ENCODE peak calls at places on chromosomes 16 and 17, in six cellular contexts. G is ascending aorta, I is Calu3, R is stomach, L is upper lobe of right lung, H is A549. Z is an unnamed sample.

GRCh38 chr17:28497931-28498330 is 8.2 kb upstream of the FOXN1 start:
- DNase-seq in G (no peak), I (peak; percentile 94), H (no peak), R (peak; percentile 77), L (no peak), Z (no peak)

GRCh38 chr16:29983420-29984136 is 9.9 kb downstream of the TAOK2 start:
- DNase-seq in H (no peak), I (no peak), R (no peak), G (no peak), L (no peak), Z (no peak)

GRCh38 chr17:9917131-9917530 is 12.1 kb upstream of the RCVRN start:
- DNase-seq in R (no peak), G (no peak), I (no peak), L (no peak), H (no peak), Z (no peak)

GRCh38 chr16:19415461-19415860 is 2.2 kb upstream of the TMC5 start:
- DNase-seq in H (no peak), R (peak; percentile 73), L (no peak), I (no peak), G (no peak), Z (no peak)

GRCh38 chr16:30585022-30585399 is 486 bp downstream of the ZNF785 start:
- DNase-seq in I (no peak), G (no peak), R (no peak), H (no peak), L (no peak), Z (no peak)

GRCh38 chr16:20114356-20114755 is 40.7 kb upstream of the GPR139 start:
- DNase-seq in I (peak; percentile 63), R (no peak), H (peak; percentile 62), L (no peak), G (no peak), Z (no peak)

GRCh38 chr17:19346351-19347255 is 15.9 kb downstream of the B9D1 start:
- DNase-seq in R (peak; percentile 61), G (peak; percentile 94), L (peak; percentile 47), H (peak; percentile 94), I (no peak), Z (no peak)

GRCh38 chr17:82018152-82019041 is 4.3 kb downstream of the CENPX start:
- DNase-seq in G (no peak), R (peak; percentile 70), H (no peak), I (no peak), L (no peak), Z (no peak)

GRCh38 chr17:35742896-35743477 is 10.1 kb downstream of the GAS2L2 start:
- DNase-seq in I (no peak), L (peak; percentile 45), R (no peak), G (no peak), H (no peak), Z (no peak)

DNA sequence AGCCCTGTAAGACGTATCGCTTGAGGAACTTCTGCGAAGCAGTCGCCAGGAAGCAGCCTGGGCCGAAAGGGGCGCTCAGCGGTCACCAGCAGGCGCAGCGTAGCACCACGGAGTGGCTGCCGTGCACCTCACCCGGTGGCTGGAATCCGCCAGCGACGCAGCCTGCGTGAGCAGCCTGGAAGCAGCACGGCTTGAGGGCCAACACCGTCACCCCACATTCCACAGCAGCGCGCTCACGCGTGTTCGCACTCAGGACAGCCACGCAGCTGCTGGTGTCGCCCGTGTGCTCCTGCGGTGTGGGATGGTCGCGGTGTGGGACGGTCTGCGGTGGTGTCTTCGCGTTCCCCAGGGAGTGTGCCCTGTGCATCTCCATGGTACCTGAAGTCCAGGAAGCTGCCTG is 9.6 kb downstream of the UBE2I start:
- DNase-seq in I (no peak), L (no peak), H (no peak), R (no peak), G (no peak), Z (no peak)
- TF ChIP-seq CTCF in I (no peak), L (no peak), H (no peak), R (no peak), G (no peak), Z (no peak)

GRCh38 chr16:63720848-63721247 is 1401.0 kb downstream of the CDH11 start:
- DNase-seq in L (no peak), H (no peak), I (no peak), G (no peak), R (no peak), Z (no peak)
- TF ChIP-seq CTCF in L (no peak), H (no peak), I (no peak), G (no peak), R (no peak), Z (no peak)

GRCh38 chr17:45284176-45285140 is 22.6 kb upstream of the SPATA32 start:
- DNase-seq in L (peak; percentile 70), R (peak; percentile 68), H (no peak), G (no peak), I (peak; percentile 56), Z (no peak)
- TF ChIP-seq CTCF in L (peak; percentile 26), R (no peak), H (peak; percentile 44), G (no peak), I (peak; percentile 41), Z (no peak)

DNA sequence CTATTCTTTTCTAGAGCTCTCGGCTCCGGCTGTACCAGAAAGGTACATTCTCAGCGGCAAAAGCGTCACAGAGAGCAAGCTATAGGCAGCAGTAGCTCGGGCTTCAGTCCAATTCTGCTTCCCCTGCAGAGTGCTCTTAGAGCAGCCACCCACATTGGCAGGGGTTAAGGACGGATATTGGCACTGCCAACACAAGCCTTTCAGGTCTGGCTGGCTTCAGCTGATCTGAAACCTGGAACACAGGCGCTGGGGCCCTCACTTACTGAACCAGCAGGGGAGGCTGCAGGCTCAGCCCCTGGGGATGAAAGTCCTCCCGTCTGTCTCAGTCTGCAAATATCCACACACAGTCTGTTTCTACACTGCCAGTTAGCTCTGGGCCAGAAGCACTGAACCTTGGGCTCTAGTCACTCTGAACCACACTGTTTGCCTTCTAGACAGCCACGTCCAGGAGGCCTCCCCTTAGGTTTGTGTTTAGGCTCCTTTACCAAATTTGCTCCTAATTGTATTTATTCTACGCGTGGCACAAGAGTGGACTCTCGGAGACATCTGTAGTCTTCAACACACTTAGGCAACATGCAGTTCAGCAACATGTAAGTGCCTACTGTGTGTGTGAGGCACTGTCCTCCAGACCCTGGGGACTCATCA is 40.1 kb downstream of the HIC1 start:
- DNase-seq in H (no peak), R (peak; percentile 88), G (peak; percentile 83), I (no peak), L (peak; percentile 84), Z (no peak)
- TF ChIP-seq CTCF in H (no peak), R (peak; percentile 57), G (peak; percentile 74), I (no peak), L (peak; percentile 60), Z (peak; percentile 20)

GRCh38 chr17:33201255-33201654 is 91.8 kb downstream of the ASIC2 start:
- DNase-seq in R (no peak), L (no peak), I (no peak), G (no peak), H (no peak), Z (no peak)

GRCh38 chr17:33200587-33200986 is 92.5 kb downstream of the ASIC2 start:
- DNase-seq in G (no peak), L (no peak), H (peak; percentile 35), I (no peak), R (no peak), Z (no peak)

GRCh38 chr17:33202796-33203195 is 90.3 kb downstream of the ASIC2 start:
- DNase-seq in L (no peak), R (no peak), I (no peak), G (no peak), H (no peak), Z (no peak)

GRCh38 chr17:33200116-33200515 is 93.0 kb downstream of the ASIC2 start:
- DNase-seq in R (no peak), H (no peak), I (no peak), L (no peak), G (no peak), Z (no peak)

GRCh38 chr17:33202011-33202410 is 91.1 kb downstream of the ASIC2 start:
- DNase-seq in I (no peak), R (no peak), H (no peak), G (no peak), L (no peak), Z (no peak)
- TF ChIP-seq CTCF in I (no peak), R (no peak), H (no peak), G (no peak), L (no peak), Z (no peak)

GRCh38 chr17:4938670-4939553 is 934 bp downstream of the SLC25A11 start:
- DNase-seq in H (no peak), G (no peak), L (no peak), I (no peak), R (no peak), Z (no peak)
- TF ChIP-seq CTCF in H (no peak), G (no peak), L (no peak), I (no peak), R (no peak), Z (no peak)

Z was measured in mesothelial cell of epicardium.